ENCODE peak calls at places on chromosomes 1 and 21, in eight cellular contexts. One of them, this sample, is unnamed.

GRCh38 chr1:201481761-201482493 is 12.9 kb upstream of the PHLDA3 start:
- DNase-seq in colonic mucosa: peak
- DNase-seq in transverse colon: peak
- DNase-seq in NCI-H1436: peak
- DNase-seq in T-helper 1 cell: peak
- DNase-seq in HT-29: peak
- DNase-seq in amniotic stem cell: no peak
- DNase-seq in endothelial cell: peak
- DNase-seq in this sample: peak

GRCh38 chr21:26170471-26171309 is at the start of gene APP:
- DNase-seq in colonic mucosa: peak
- DNase-seq in transverse colon: peak
- DNase-seq in NCI-H1436: peak
- DNase-seq in T-helper 1 cell: peak
- DNase-seq in HT-29: peak
- DNase-seq in amniotic stem cell: peak
- DNase-seq in endothelial cell: peak
- DNase-seq in this sample: peak

GRCh38 chr1:76501136-76501535 is 366.1 kb upstream of the ST6GALNAC5 start:
- DNase-seq in colonic mucosa: no peak
- DNase-seq in transverse colon: no peak
- DNase-seq in NCI-H1436: no peak
- DNase-seq in T-helper 1 cell: no peak
- DNase-seq in HT-29: no peak
- DNase-seq in amniotic stem cell: no peak
- DNase-seq in endothelial cell: no peak
- DNase-seq in this sample: peak

GRCh38 chr1:60223370-60223652 is 149.7 kb upstream of the C1orf87 start:
- DNase-seq in colonic mucosa: no peak
- DNase-seq in transverse colon: no peak
- DNase-seq in NCI-H1436: no peak
- DNase-seq in T-helper 1 cell: no peak
- DNase-seq in HT-29: no peak
- DNase-seq in amniotic stem cell: no peak
- DNase-seq in endothelial cell: no peak
- DNase-seq in this sample: no peak

GRCh38 chr1:211352985-211353515 is 26.4 kb downstream of the TRAF5 start:
- DNase-seq in colonic mucosa: peak
- DNase-seq in transverse colon: peak
- DNase-seq in NCI-H1436: no peak
- DNase-seq in T-helper 1 cell: peak
- DNase-seq in HT-29: peak
- DNase-seq in amniotic stem cell: no peak
- DNase-seq in endothelial cell: peak
- DNase-seq in this sample: no peak

GRCh38 chr1:153265457-153265856 is 6.0 kb downstream of the LORICRIN start:
- DNase-seq in colonic mucosa: no peak
- DNase-seq in transverse colon: no peak
- DNase-seq in NCI-H1436: no peak
- DNase-seq in T-helper 1 cell: no peak
- DNase-seq in HT-29: no peak
- DNase-seq in amniotic stem cell: no peak
- DNase-seq in endothelial cell: no peak
- DNase-seq in this sample: no peak

GRCh38 chr1:29323636-29324035 is 87.3 kb downstream of the PTPRU start:
- DNase-seq in colonic mucosa: no peak
- DNase-seq in transverse colon: no peak
- DNase-seq in NCI-H1436: no peak
- DNase-seq in T-helper 1 cell: no peak
- DNase-seq in HT-29: no peak
- DNase-seq in amniotic stem cell: no peak
- DNase-seq in endothelial cell: no peak
- DNase-seq in this sample: no peak

GRCh38 chr1:84001501-84001900 is 2.6 kb upstream of the TTLL7 start:
- DNase-seq in colonic mucosa: no peak
- DNase-seq in transverse colon: no peak
- DNase-seq in NCI-H1436: no peak
- DNase-seq in T-helper 1 cell: no peak
- DNase-seq in HT-29: no peak
- DNase-seq in amniotic stem cell: no peak
- DNase-seq in endothelial cell: no peak
- DNase-seq in this sample: no peak

GRCh38 chr1:112581530-112582192 is 37.3 kb downstream of the ST7L start:
- DNase-seq in colonic mucosa: no peak
- DNase-seq in transverse colon: no peak
- DNase-seq in NCI-H1436: no peak
- DNase-seq in T-helper 1 cell: no peak
- DNase-seq in HT-29: no peak
- DNase-seq in amniotic stem cell: no peak
- DNase-seq in endothelial cell: no peak
- DNase-seq in this sample: no peak

GRCh38 chr1:190169311-190170067 is 308.2 kb downstream of the BRINP3 start:
- DNase-seq in colonic mucosa: no peak
- DNase-seq in transverse colon: no peak
- DNase-seq in NCI-H1436: no peak
- DNase-seq in T-helper 1 cell: no peak
- DNase-seq in HT-29: no peak
- DNase-seq in amniotic stem cell: no peak
- DNase-seq in endothelial cell: no peak
- DNase-seq in this sample: no peak

GRCh38 chr21:46598563-46599250 is 6.2 kb downstream of the S100B start:
- DNase-seq in colonic mucosa: no peak
- DNase-seq in transverse colon: no peak
- DNase-seq in NCI-H1436: no peak
- DNase-seq in T-helper 1 cell: no peak
- DNase-seq in HT-29: no peak
- DNase-seq in amniotic stem cell: no peak
- DNase-seq in endothelial cell: no peak
- DNase-seq in this sample: no peak

GRCh38 chr21:31335957-31336738 is 7.9 kb downstream of the TIAM1 start:
- DNase-seq in colonic mucosa: no peak
- DNase-seq in transverse colon: no peak
- DNase-seq in NCI-H1436: no peak
- DNase-seq in T-helper 1 cell: no peak
- DNase-seq in HT-29: no peak
- DNase-seq in amniotic stem cell: peak
- DNase-seq in endothelial cell: no peak
- DNase-seq in this sample: no peak

GRCh38 chr21:21897275-21897883 is 899.2 kb downstream of the NCAM2 start:
- DNase-seq in colonic mucosa: no peak
- DNase-seq in transverse colon: no peak
- DNase-seq in NCI-H1436: no peak
- DNase-seq in T-helper 1 cell: no peak
- DNase-seq in HT-29: no peak
- DNase-seq in amniotic stem cell: no peak
- DNase-seq in endothelial cell: no peak
- DNase-seq in this sample: no peak

GRCh38 chr1:31861346-31861745 is 45.5 kb upstream of the SPOCD1 start:
- DNase-seq in colonic mucosa: no peak
- DNase-seq in transverse colon: no peak
- DNase-seq in NCI-H1436: no peak
- DNase-seq in T-helper 1 cell: no peak
- DNase-seq in HT-29: no peak
- DNase-seq in amniotic stem cell: no peak
- DNase-seq in endothelial cell: no peak
- DNase-seq in this sample: no peak

GRCh38 chr1:91979383-91979782 is 30.2 kb downstream of the BRDT start:
- DNase-seq in colonic mucosa: no peak
- DNase-seq in transverse colon: no peak
- DNase-seq in NCI-H1436: no peak
- DNase-seq in T-helper 1 cell: no peak
- DNase-seq in HT-29: no peak
- DNase-seq in amniotic stem cell: no peak
- DNase-seq in endothelial cell: no peak
- DNase-seq in this sample: no peak

GRCh38 chr1:234969630-234970370 is 158.8 kb downstream of the TOMM20 start:
- DNase-seq in colonic mucosa: peak
- DNase-seq in transverse colon: no peak
- DNase-seq in NCI-H1436: no peak
- DNase-seq in T-helper 1 cell: no peak
- DNase-seq in HT-29: no peak
- DNase-seq in amniotic stem cell: peak
- DNase-seq in endothelial cell: no peak
- DNase-seq in this sample: peak

GRCh38 chr1:109787211-109787844 is 23.6 kb upstream of the EPS8L3 start:
- DNase-seq in colonic mucosa: peak
- DNase-seq in transverse colon: peak
- DNase-seq in NCI-H1436: no peak
- DNase-seq in T-helper 1 cell: no peak
- DNase-seq in HT-29: no peak
- DNase-seq in amniotic stem cell: no peak
- DNase-seq in endothelial cell: no peak
- DNase-seq in this sample: no peak

GRCh38 chr1:7616076-7616833 is 154.8 kb upstream of the VAMP3 start:
- DNase-seq in colonic mucosa: peak
- DNase-seq in transverse colon: peak
- DNase-seq in NCI-H1436: no peak
- DNase-seq in T-helper 1 cell: peak
- DNase-seq in HT-29: peak
- DNase-seq in amniotic stem cell: no peak
- DNase-seq in endothelial cell: peak
- DNase-seq in this sample: no peak

GRCh38 chr1:151981178-151981525 is 12.5 kb downstream of the S100A10 start:
- DNase-seq in colonic mucosa: no peak
- DNase-seq in transverse colon: no peak
- DNase-seq in NCI-H1436: no peak
- DNase-seq in T-helper 1 cell: no peak
- DNase-seq in HT-29: no peak
- DNase-seq in amniotic stem cell: no peak
- DNase-seq in endothelial cell: no peak
- DNase-seq in this sample: no peak

GRCh38 chr1:172487550-172487949 is 43.7 kb upstream of the PIGC start:
- DNase-seq in colonic mucosa: no peak
- DNase-seq in transverse colon: no peak
- DNase-seq in NCI-H1436: no peak
- DNase-seq in T-helper 1 cell: no peak
- DNase-seq in HT-29: no peak
- DNase-seq in amniotic stem cell: no peak
- DNase-seq in endothelial cell: no peak
- DNase-seq in this sample: no peak

GRCh38 chr1:212549503-212550017 is 59.0 kb upstream of the ATF3 start:
- DNase-seq in colonic mucosa: no peak
- DNase-seq in transverse colon: no peak
- DNase-seq in NCI-H1436: no peak
- DNase-seq in T-helper 1 cell: no peak
- DNase-seq in HT-29: no peak
- DNase-seq in amniotic stem cell: no peak
- DNase-seq in endothelial cell: no peak
- DNase-seq in this sample: no peak

GRCh38 chr1:180185971-180186645 is 31.4 kb downstream of the QSOX1 start:
- DNase-seq in colonic mucosa: no peak
- DNase-seq in transverse colon: no peak
- DNase-seq in NCI-H1436: no peak
- DNase-seq in T-helper 1 cell: no peak
- DNase-seq in HT-29: no peak
- DNase-seq in amniotic stem cell: no peak
- DNase-seq in endothelial cell: no peak
- DNase-seq in this sample: no peak

GRCh38 chr1:41666991-41667631 is 182.6 kb upstream of the EDN2 start:
- DNase-seq in colonic mucosa: no peak
- DNase-seq in transverse colon: peak
- DNase-seq in NCI-H1436: no peak
- DNase-seq in T-helper 1 cell: peak
- DNase-seq in HT-29: no peak
- DNase-seq in amniotic stem cell: no peak
- DNase-seq in endothelial cell: no peak
- DNase-seq in this sample: no peak

GRCh38 chr1:32755810-32756159 is 53.2 kb upstream of the SYNC start:
- DNase-seq in colonic mucosa: no peak
- DNase-seq in transverse colon: no peak
- DNase-seq in NCI-H1436: no peak
- DNase-seq in T-helper 1 cell: no peak
- DNase-seq in HT-29: no peak
- DNase-seq in amniotic stem cell: no peak
- DNase-seq in endothelial cell: no peak
- DNase-seq in this sample: no peak

GRCh38 chr1:4215391-4215790 is 315.3 kb upstream of the C1orf174 start:
- DNase-seq in colonic mucosa: no peak
- DNase-seq in transverse colon: no peak
- DNase-seq in NCI-H1436: no peak
- DNase-seq in T-helper 1 cell: no peak
- DNase-seq in HT-29: no peak
- DNase-seq in amniotic stem cell: no peak
- DNase-seq in endothelial cell: no peak
- DNase-seq in this sample: no peak

GRCh38 chr1:98669355-98670296 is 8.1 kb downstream of the SNX7 start:
- DNase-seq in colonic mucosa: no peak
- DNase-seq in transverse colon: no peak
- DNase-seq in NCI-H1436: no peak
- DNase-seq in T-helper 1 cell: no peak
- DNase-seq in HT-29: no peak
- DNase-seq in amniotic stem cell: no peak
- DNase-seq in endothelial cell: no peak
- DNase-seq in this sample: no peak

GRCh38 chr1:107357381-107357780 is 216.5 kb downstream of the NTNG1 start:
- DNase-seq in colonic mucosa: no peak
- DNase-seq in transverse colon: no peak
- DNase-seq in NCI-H1436: no peak
- DNase-seq in T-helper 1 cell: no peak
- DNase-seq in HT-29: no peak
- DNase-seq in amniotic stem cell: no peak
- DNase-seq in endothelial cell: no peak
- DNase-seq in this sample: no peak

GRCh38 chr1:247409869-247410544 is 6.0 kb upstream of the NLRP3 start:
- DNase-seq in colonic mucosa: no peak
- DNase-seq in transverse colon: no peak
- DNase-seq in NCI-H1436: no peak
- DNase-seq in T-helper 1 cell: no peak
- DNase-seq in HT-29: no peak
- DNase-seq in amniotic stem cell: no peak
- DNase-seq in endothelial cell: no peak
- DNase-seq in this sample: no peak

GRCh38 chr1:64631346-64632052 is 113.4 kb upstream of the RAVER2 start:
- DNase-seq in colonic mucosa: no peak
- DNase-seq in transverse colon: no peak
- DNase-seq in NCI-H1436: no peak
- DNase-seq in T-helper 1 cell: no peak
- DNase-seq in HT-29: no peak
- DNase-seq in amniotic stem cell: no peak
- DNase-seq in endothelial cell: peak
- DNase-seq in this sample: no peak

GRCh38 chr1:240831191-240831631 is 219.3 kb upstream of the GREM2 start:
- DNase-seq in colonic mucosa: no peak
- DNase-seq in transverse colon: no peak
- DNase-seq in NCI-H1436: no peak
- DNase-seq in T-helper 1 cell: no peak
- DNase-seq in HT-29: peak
- DNase-seq in amniotic stem cell: peak
- DNase-seq in endothelial cell: no peak
- DNase-seq in this sample: no peak